ENCODE peak calls at places on chromosomes 6 and 20, in eight cellular contexts. Y is endothelial cell of umbilical vein, R is Panc1, X is BE2C, Q is stomach, M is upper lobe of right lung, H is uterus, T is lung. J is an unnamed sample.

GRCh38 chr6:157991067-157991432 is 9.4 kb downstream of the SYNJ2 start:
- DNase-seq in Q (no peak), M (peak; percentile 23), R (no peak), Y (no peak), X (no peak), T (no peak), H (no peak), J (no peak)

GRCh38 chr20:58716476-58717277 is 24.1 kb downstream of the NPEPL1 start:
- DNase-seq in M (no peak), T (peak; percentile 26), R (no peak), H (peak; percentile 17), Q (peak; percentile 24), X (peak; percentile 40), Y (no peak), J (no peak)

GRCh38 chr6:107653183-107653580 is 163.3 kb downstream of the SOBP start:
- DNase-seq in R (no peak), X (peak; percentile 88), Y (no peak), T (no peak), Q (no peak), M (no peak), H (no peak), J (no peak)

GRCh38 chr6:69729870-69730449 is 66.8 kb downstream of the LMBRD1 start:
- DNase-seq in H (no peak), Q (no peak), Y (peak; percentile 4), T (no peak), M (no peak), X (no peak), R (peak; percentile 4), J (no peak)

GRCh38 chr6:166257911-166258318 is 50.3 kb downstream of the PRR18 start:
- DNase-seq in R (no peak), Q (no peak), X (no peak), Y (no peak), M (no peak), H (no peak), T (no peak), J (no peak)

GRCh38 chr20:4661191-4661590 is 60.5 kb upstream of the PRND start:
- DNase-seq in H (no peak), R (no peak), Y (peak; percentile 21), Q (no peak), X (no peak), T (no peak), M (no peak), J (no peak)

GRCh38 chr6:170206931-170207431 is 83.9 kb downstream of the DLL1 start:
- DNase-seq in H (no peak), R (no peak), T (no peak), M (no peak), Q (peak; percentile 18), X (no peak), Y (no peak), J (no peak)

GRCh38 chr20:61331542-61331941 is 79.5 kb downstream of the CDH4 start:
- DNase-seq in Y (peak; percentile 1), R (no peak), Q (no peak), T (no peak), H (no peak), X (peak; percentile 23), M (no peak), J (no peak)

GRCh38 chr6:100979269-100979668 is 98.1 kb upstream of the ASCC3 start:
- DNase-seq in T (no peak), H (no peak), X (no peak), R (no peak), Y (no peak), Q (no peak), M (no peak), J (no peak)

GRCh38 chr20:44031001-44031574 is 116.4 kb downstream of the TOX2 start:
- DNase-seq in Q (no peak), T (no peak), Y (no peak), X (no peak), H (no peak), R (no peak), M (no peak), J (no peak)

GRCh38 chr20:2259731-2260130 is 36.1 kb upstream of the TGM3 start:
- DNase-seq in Y (no peak), T (no peak), Q (no peak), H (no peak), X (no peak), R (no peak), M (no peak), J (no peak)

GRCh38 chr6:164276211-164276610 is 861.7 kb downstream of the QKI start:
- DNase-seq in T (no peak), X (no peak), M (no peak), Y (no peak), H (no peak), Q (no peak), R (no peak), J (no peak)

GRCh38 chr20:58070664-58071499 is 157.6 kb downstream of the ANKRD60 start:
- DNase-seq in T (peak; percentile 24), R (no peak), Y (no peak), M (no peak), H (no peak), X (no peak), Q (no peak), J (no peak)

GRCh38 chr6:105204331-105204730 is 24.5 kb upstream of the POPDC3 start:
- DNase-seq in H (no peak), Y (no peak), X (no peak), T (no peak), M (no peak), Q (no peak), R (no peak), J (peak; percentile 41)

GRCh38 chr6:113142775-113143174 is 714.4 kb upstream of the MARCKS start:
- DNase-seq in Q (no peak), M (no peak), R (no peak), H (no peak), T (no peak), Y (no peak), X (no peak), J (no peak)

GRCh38 chr20:50673146-50673830 is 18.1 kb downstream of the RIPOR3 start:
- DNase-seq in Y (no peak), M (no peak), R (no peak), H (peak; percentile 91), T (no peak), Q (peak; percentile 55), X (no peak), J (no peak)

GRCh38 chr20:39699331-39699730 is 737.2 kb downstream of the DHX35 start:
- DNase-seq in X (no peak), H (no peak), R (no peak), Q (no peak), M (no peak), T (no peak), Y (no peak), J (no peak)

GRCh38 chr6:61679625-61680024 is 606.4 kb downstream of the KHDRBS2 start:
- DNase-seq in Y (no peak), M (no peak), H (no peak), R (no peak), X (no peak), Q (no peak), T (no peak), J (no peak)

GRCh38 chr6:142851601-142852000 is 93.4 kb downstream of the HIVEP2 start:
- DNase-seq in Y (no peak), Q (no peak), T (no peak), X (no peak), H (no peak), R (no peak), M (no peak), J (no peak)

GRCh38 chr20:63953764-63954429 is 2.3 kb downstream of the UCKL1 start:
- DNase-seq in M (no peak), X (no peak), R (no peak), H (no peak), T (no peak), Q (no peak), Y (no peak), J (no peak)
- H3K4me1 ChIP-seq in M (peaks cover 76% of the 10 kb centered on the region), X (peaks cover 24% of the 10 kb centered on the region), R (peaks cover 63% of the 10 kb centered on the region), H (peaks cover 9% of the 10 kb centered on the region), T (peaks cover 4% of the 10 kb centered on the region), Q (peaks cover 89% of the 10 kb centered on the region), Y (peaks cover 15% of the 10 kb centered on the region), J (peaks cover 3% of the 10 kb centered on the region)

DNA sequence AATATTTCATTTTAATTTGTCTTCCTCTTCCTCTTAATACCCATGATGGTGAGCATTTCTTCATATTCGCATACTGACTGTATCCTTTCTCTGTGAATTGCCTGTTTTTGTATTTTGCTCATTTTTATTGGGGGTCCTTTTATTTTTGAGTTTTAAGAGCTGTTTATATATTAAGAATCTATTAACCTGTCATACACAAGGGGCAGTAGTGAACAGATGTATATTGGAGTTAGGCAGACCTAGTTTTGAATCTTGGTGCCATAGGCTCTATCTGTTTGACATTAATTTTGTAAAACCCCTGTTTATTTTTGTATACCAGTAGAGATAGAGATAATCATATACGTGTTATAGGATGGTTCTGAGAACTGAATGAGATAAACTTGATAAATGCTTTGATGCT is 3.1 kb upstream of the WFDC5 start:
- DNase-seq in Q (no peak), H (no peak), T (no peak), Y (no peak), R (no peak), M (no peak), X (no peak), J (no peak)
- TF ChIP-seq CTCF in Q (no peak), H (no peak), T (no peak), Y (no peak), R (peak; percentile 26), M (no peak), X (no peak), J (peak; percentile 39)

DNA sequence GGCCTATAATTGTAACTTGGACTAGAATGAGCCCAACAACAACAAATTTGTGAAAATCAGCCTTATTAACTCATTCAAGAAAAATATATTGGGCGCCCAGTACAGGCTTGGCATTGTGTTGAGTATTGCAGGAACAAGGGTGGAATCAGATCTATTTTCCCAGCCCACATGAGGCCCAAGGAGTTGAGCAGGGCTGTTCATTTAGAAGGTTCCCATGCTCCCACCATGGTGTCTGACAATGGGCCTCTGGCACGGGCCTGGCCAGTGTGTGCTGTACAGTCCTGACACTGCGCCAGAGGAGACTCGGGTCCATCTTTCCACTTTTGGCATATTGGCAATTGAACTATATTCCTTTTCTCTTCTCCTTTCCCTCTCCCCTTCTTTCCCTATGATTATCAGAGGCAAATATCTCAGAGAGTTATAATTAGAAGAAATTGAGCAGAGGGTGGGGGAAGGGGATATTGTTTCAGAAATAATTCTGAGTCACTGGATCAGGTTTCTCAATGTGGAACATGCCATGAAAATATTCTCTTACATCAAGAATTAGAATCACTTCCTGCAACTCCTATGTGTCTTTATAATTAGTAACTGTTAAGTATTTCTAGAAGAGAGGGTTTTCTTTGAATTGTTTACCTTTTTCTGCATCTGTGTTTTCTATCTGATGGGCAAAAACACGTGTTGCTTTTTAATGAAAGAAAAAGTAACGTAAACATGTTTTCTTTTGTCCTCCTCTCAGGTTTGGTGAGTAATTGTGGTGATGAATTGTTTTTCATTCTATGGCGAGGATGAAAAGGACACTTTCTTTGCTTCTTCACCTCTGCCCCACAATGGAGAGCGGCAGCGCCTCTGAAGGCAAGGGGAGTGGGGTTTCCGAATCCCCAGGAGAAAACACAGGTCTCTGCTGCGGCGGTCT is 209.4 kb downstream of the FOXA2 start:
- DNase-seq in H (no peak), T (no peak), Q (no peak), R (no peak), X (no peak), M (no peak), Y (no peak), J (peak; percentile 74)
- H3K4me1 ChIP-seq in H (no peaks in the 10 kb centered on the region), T (no peaks in the 10 kb centered on the region), Q (no peaks in the 10 kb centered on the region), R (peaks cover 25% of the 10 kb centered on the region), X (no peaks in the 10 kb centered on the region), M (no peaks in the 10 kb centered on the region), Y (no peaks in the 10 kb centered on the region), J (peaks cover 38% of the 10 kb centered on the region)

DNA sequence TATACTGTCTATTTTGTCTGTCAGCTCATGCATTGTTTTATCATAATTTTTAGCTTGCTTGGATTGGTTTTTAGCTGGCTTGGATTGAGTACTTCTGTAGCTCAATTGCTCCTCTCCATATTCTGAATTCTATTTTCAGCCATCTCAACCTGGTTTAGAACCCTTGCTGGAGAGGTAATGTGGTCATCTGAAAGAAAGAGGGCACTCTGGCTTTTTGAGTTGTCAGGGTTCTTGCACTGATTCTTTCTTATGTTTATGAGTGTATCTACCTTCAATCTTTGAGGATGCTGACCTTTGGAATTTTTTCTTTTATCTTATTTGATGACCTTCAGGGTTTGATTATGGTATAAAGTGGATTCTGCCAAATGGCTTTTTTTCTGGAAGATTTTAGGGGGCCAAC is 632.7 kb upstream of the ID4 start:
- DNase-seq in X (no peak), M (no peak), Y (no peak), Q (no peak), T (no peak), H (no peak), R (no peak), J (no peak)
- TF ChIP-seq CTCF in X (no peak), M (no peak), Y (no peak), Q (no peak), T (no peak), H (no peak), R (peak; percentile 18), J (peak; percentile 33)